ENCODE peak calls at places on chromosome 3, in seven cellular contexts. One of them, this sample, is unnamed.

GRCh38 chr3:168288511-168289268 is 193.0 kb upstream of the GOLIM4 start:
- DNase-seq in brain microvascular endothelial cell: no peak
- DNase-seq in left lung: no peak
- DNase-seq in dorsolateral prefrontal cortex: no peak
- DNase-seq in lower lobe of right lung: no peak
- DNase-seq in CD8-positive, alpha-beta memory T cell: no peak
- DNase-seq in esophagus squamous epithelium: no peak
- DNase-seq in this sample: no peak

GRCh38 chr3:49724586-49724985 is 835 bp upstream of the GMPPB start:
- DNase-seq in brain microvascular endothelial cell: no peak
- DNase-seq in left lung: no peak
- DNase-seq in dorsolateral prefrontal cortex: peak; percentile 45
- DNase-seq in lower lobe of right lung: no peak
- DNase-seq in CD8-positive, alpha-beta memory T cell: no peak
- DNase-seq in esophagus squamous epithelium: no peak
- DNase-seq in this sample: no peak

GRCh38 chr3:123313889-123314288 is 112.1 kb downstream of the SEC22A start:
- DNase-seq in brain microvascular endothelial cell: no peak
- DNase-seq in left lung: no peak
- DNase-seq in dorsolateral prefrontal cortex: no peak
- DNase-seq in lower lobe of right lung: no peak
- DNase-seq in CD8-positive, alpha-beta memory T cell: no peak
- DNase-seq in esophagus squamous epithelium: no peak
- DNase-seq in this sample: no peak

GRCh38 chr3:66638717-66639116 is 137.9 kb upstream of the LRIG1 start:
- DNase-seq in brain microvascular endothelial cell: no peak
- DNase-seq in left lung: no peak
- DNase-seq in dorsolateral prefrontal cortex: no peak
- DNase-seq in lower lobe of right lung: no peak
- DNase-seq in CD8-positive, alpha-beta memory T cell: no peak
- DNase-seq in esophagus squamous epithelium: no peak
- DNase-seq in this sample: no peak

GRCh38 chr3:107660316-107660976 is 137.7 kb downstream of the BBX start:
- DNase-seq in brain microvascular endothelial cell: no peak
- DNase-seq in left lung: no peak
- DNase-seq in dorsolateral prefrontal cortex: no peak
- DNase-seq in lower lobe of right lung: no peak
- DNase-seq in CD8-positive, alpha-beta memory T cell: no peak
- DNase-seq in esophagus squamous epithelium: no peak
- DNase-seq in this sample: no peak

GRCh38 chr3:33636125-33636855 is 81.8 kb downstream of the CLASP2 start:
- DNase-seq in brain microvascular endothelial cell: peak; percentile 64
- DNase-seq in left lung: no peak
- DNase-seq in dorsolateral prefrontal cortex: no peak
- DNase-seq in lower lobe of right lung: no peak
- DNase-seq in CD8-positive, alpha-beta memory T cell: no peak
- DNase-seq in esophagus squamous epithelium: no peak
- DNase-seq in this sample: no peak

GRCh38 chr3:126146525-126147146 is 33.8 kb downstream of the ALDH1L1 start:
- DNase-seq in brain microvascular endothelial cell: no peak
- DNase-seq in left lung: peak; percentile 33
- DNase-seq in dorsolateral prefrontal cortex: no peak
- DNase-seq in lower lobe of right lung: peak; percentile 38
- DNase-seq in CD8-positive, alpha-beta memory T cell: no peak
- DNase-seq in esophagus squamous epithelium: no peak
- DNase-seq in this sample: no peak

GRCh38 chr3:52023860-52024764 is 28.4 kb upstream of the RPL29 start:
- DNase-seq in brain microvascular endothelial cell: no peak
- DNase-seq in left lung: no peak
- DNase-seq in dorsolateral prefrontal cortex: no peak
- DNase-seq in lower lobe of right lung: no peak
- DNase-seq in CD8-positive, alpha-beta memory T cell: no peak
- DNase-seq in esophagus squamous epithelium: no peak
- DNase-seq in this sample: no peak

GRCh38 chr3:143971367-143972154 is at the start of gene DIPK2A:
- DNase-seq in brain microvascular endothelial cell: peak; percentile 91
- DNase-seq in left lung: peak; percentile 96
- DNase-seq in dorsolateral prefrontal cortex: peak; percentile 94
- DNase-seq in lower lobe of right lung: peak; percentile 97
- DNase-seq in CD8-positive, alpha-beta memory T cell: peak; percentile 90
- DNase-seq in esophagus squamous epithelium: peak; percentile 91
- DNase-seq in this sample: peak; percentile 94

GRCh38 chr3:168828943-168829342 is 733.2 kb upstream of the GOLIM4 start:
- DNase-seq in brain microvascular endothelial cell: no peak
- DNase-seq in left lung: no peak
- DNase-seq in dorsolateral prefrontal cortex: no peak
- DNase-seq in lower lobe of right lung: no peak
- DNase-seq in CD8-positive, alpha-beta memory T cell: no peak
- DNase-seq in esophagus squamous epithelium: no peak
- DNase-seq in this sample: no peak

GRCh38 chr3:16013563-16013962 is 160.9 kb upstream of the GALNT15 start:
- DNase-seq in brain microvascular endothelial cell: peak; percentile 52
- DNase-seq in left lung: no peak
- DNase-seq in dorsolateral prefrontal cortex: no peak
- DNase-seq in lower lobe of right lung: no peak
- DNase-seq in CD8-positive, alpha-beta memory T cell: no peak
- DNase-seq in esophagus squamous epithelium: no peak
- DNase-seq in this sample: no peak

GRCh38 chr3:127044996-127045395 is 62.1 kb downstream of the PLXNA1 start:
- DNase-seq in brain microvascular endothelial cell: no peak
- DNase-seq in left lung: peak; percentile 72
- DNase-seq in dorsolateral prefrontal cortex: no peak
- DNase-seq in lower lobe of right lung: peak; percentile 73
- DNase-seq in CD8-positive, alpha-beta memory T cell: no peak
- DNase-seq in esophagus squamous epithelium: no peak
- DNase-seq in this sample: no peak

GRCh38 chr3:186277268-186277909 is 84.6 kb downstream of the DGKG start:
- DNase-seq in brain microvascular endothelial cell: peak; percentile 56
- DNase-seq in left lung: no peak
- DNase-seq in dorsolateral prefrontal cortex: no peak
- DNase-seq in lower lobe of right lung: no peak
- DNase-seq in CD8-positive, alpha-beta memory T cell: no peak
- DNase-seq in esophagus squamous epithelium: no peak
- DNase-seq in this sample: no peak

GRCh38 chr3:169029674-169030285 is 633.7 kb downstream of the MECOM start:
- DNase-seq in brain microvascular endothelial cell: no peak
- DNase-seq in left lung: no peak
- DNase-seq in dorsolateral prefrontal cortex: no peak
- DNase-seq in lower lobe of right lung: no peak
- DNase-seq in CD8-positive, alpha-beta memory T cell: no peak
- DNase-seq in esophagus squamous epithelium: no peak
- DNase-seq in this sample: no peak

GRCh38 chr3:138673641-138674040 is 65.1 kb downstream of the FAIM start:
- DNase-seq in brain microvascular endothelial cell: peak; percentile 73
- DNase-seq in left lung: no peak
- DNase-seq in dorsolateral prefrontal cortex: no peak
- DNase-seq in lower lobe of right lung: no peak
- DNase-seq in CD8-positive, alpha-beta memory T cell: no peak
- DNase-seq in esophagus squamous epithelium: no peak
- DNase-seq in this sample: no peak

GRCh38 chr3:88307666-88308065 is 157.9 kb downstream of the C3orf38 start:
- DNase-seq in brain microvascular endothelial cell: no peak
- DNase-seq in left lung: no peak
- DNase-seq in dorsolateral prefrontal cortex: no peak
- DNase-seq in lower lobe of right lung: no peak
- DNase-seq in CD8-positive, alpha-beta memory T cell: no peak
- DNase-seq in esophagus squamous epithelium: no peak
- DNase-seq in this sample: no peak

GRCh38 chr3:122681294-122682015 is 816 bp downstream of the PARP14 start:
- DNase-seq in brain microvascular endothelial cell: no peak
- DNase-seq in left lung: no peak
- DNase-seq in dorsolateral prefrontal cortex: no peak
- DNase-seq in lower lobe of right lung: no peak
- DNase-seq in CD8-positive, alpha-beta memory T cell: no peak
- DNase-seq in esophagus squamous epithelium: no peak
- DNase-seq in this sample: no peak

GRCh38 chr3:45551214-45552010 is 43.1 kb upstream of the LIMD1 start:
- DNase-seq in brain microvascular endothelial cell: peak; percentile 98
- DNase-seq in left lung: peak; percentile 61
- DNase-seq in dorsolateral prefrontal cortex: peak; percentile 72
- DNase-seq in lower lobe of right lung: no peak
- DNase-seq in CD8-positive, alpha-beta memory T cell: no peak
- DNase-seq in esophagus squamous epithelium: no peak
- DNase-seq in this sample: no peak

GRCh38 chr3:13049400-13049799 is 23.8 kb downstream of the IQSEC1 start:
- DNase-seq in brain microvascular endothelial cell: no peak
- DNase-seq in left lung: no peak
- DNase-seq in dorsolateral prefrontal cortex: no peak
- DNase-seq in lower lobe of right lung: no peak
- DNase-seq in CD8-positive, alpha-beta memory T cell: no peak
- DNase-seq in esophagus squamous epithelium: no peak
- DNase-seq in this sample: no peak

GRCh38 chr3:184173374-184173722 is 1.3 kb upstream of the AP2M1 start:
- DNase-seq in brain microvascular endothelial cell: no peak
- DNase-seq in left lung: no peak
- DNase-seq in dorsolateral prefrontal cortex: no peak
- DNase-seq in lower lobe of right lung: no peak
- DNase-seq in CD8-positive, alpha-beta memory T cell: no peak
- DNase-seq in esophagus squamous epithelium: no peak
- DNase-seq in this sample: no peak

GRCh38 chr3:46998121-46998851 is 18.8 kb downstream of the NBEAL2 start:
- DNase-seq in brain microvascular endothelial cell: peak; percentile 31
- DNase-seq in left lung: peak; percentile 74
- DNase-seq in dorsolateral prefrontal cortex: peak; percentile 46
- DNase-seq in lower lobe of right lung: peak; percentile 88
- DNase-seq in CD8-positive, alpha-beta memory T cell: peak; percentile 58
- DNase-seq in esophagus squamous epithelium: no peak
- DNase-seq in this sample: peak; percentile 32

GRCh38 chr3:109806929-109807328 is 469.6 kb upstream of the DPPA4 start:
- DNase-seq in brain microvascular endothelial cell: peak; percentile 58
- DNase-seq in left lung: no peak
- DNase-seq in dorsolateral prefrontal cortex: no peak
- DNase-seq in lower lobe of right lung: no peak
- DNase-seq in CD8-positive, alpha-beta memory T cell: peak; percentile 3
- DNase-seq in esophagus squamous epithelium: no peak
- DNase-seq in this sample: no peak

GRCh38 chr3:101811875-101812274 is 32.9 kb downstream of the NXPE3 start:
- DNase-seq in brain microvascular endothelial cell: no peak
- DNase-seq in left lung: no peak
- DNase-seq in dorsolateral prefrontal cortex: no peak
- DNase-seq in lower lobe of right lung: no peak
- DNase-seq in CD8-positive, alpha-beta memory T cell: no peak
- DNase-seq in esophagus squamous epithelium: no peak
- DNase-seq in this sample: no peak

GRCh38 chr3:101816215-101817149 is 32.8 kb upstream of the NFKBIZ start:
- DNase-seq in brain microvascular endothelial cell: no peak
- DNase-seq in left lung: no peak
- DNase-seq in dorsolateral prefrontal cortex: no peak
- DNase-seq in lower lobe of right lung: no peak
- DNase-seq in CD8-positive, alpha-beta memory T cell: no peak
- DNase-seq in esophagus squamous epithelium: no peak
- DNase-seq in this sample: no peak

GRCh38 chr3:101814835-101815234 is 34.5 kb upstream of the NFKBIZ start:
- DNase-seq in brain microvascular endothelial cell: no peak
- DNase-seq in left lung: no peak
- DNase-seq in dorsolateral prefrontal cortex: no peak
- DNase-seq in lower lobe of right lung: no peak
- DNase-seq in CD8-positive, alpha-beta memory T cell: no peak
- DNase-seq in esophagus squamous epithelium: no peak
- DNase-seq in this sample: no peak

GRCh38 chr3:101812895-101813294 is 33.9 kb downstream of the NXPE3 start:
- DNase-seq in brain microvascular endothelial cell: no peak
- DNase-seq in left lung: no peak
- DNase-seq in dorsolateral prefrontal cortex: no peak
- DNase-seq in lower lobe of right lung: no peak
- DNase-seq in CD8-positive, alpha-beta memory T cell: no peak
- DNase-seq in esophagus squamous epithelium: no peak
- DNase-seq in this sample: no peak

GRCh38 chr3:101813817-101814440 is 34.9 kb downstream of the NXPE3 start:
- DNase-seq in brain microvascular endothelial cell: no peak
- DNase-seq in left lung: no peak
- DNase-seq in dorsolateral prefrontal cortex: no peak
- DNase-seq in lower lobe of right lung: no peak
- DNase-seq in CD8-positive, alpha-beta memory T cell: no peak
- DNase-seq in esophagus squamous epithelium: no peak
- DNase-seq in this sample: no peak
- H3K27ac ChIP-seq in brain microvascular endothelial cell: no peak overlapping the region
- H3K27ac ChIP-seq in left lung: no peak overlapping the region
- H3K27ac ChIP-seq in dorsolateral prefrontal cortex: no peak overlapping the region
- H3K27ac ChIP-seq in lower lobe of right lung: no peak overlapping the region
- H3K27ac ChIP-seq in CD8-positive, alpha-beta memory T cell: no peak overlapping the region
- H3K27ac ChIP-seq in esophagus squamous epithelium: no peak overlapping the region
- H3K27ac ChIP-seq in this sample: no peak overlapping the region

GRCh38 chr3:150179330-150179729 is 208.6 kb upstream of the PFN2 start:
- DNase-seq in brain microvascular endothelial cell: no peak
- DNase-seq in left lung: no peak
- DNase-seq in dorsolateral prefrontal cortex: no peak
- DNase-seq in lower lobe of right lung: no peak
- DNase-seq in CD8-positive, alpha-beta memory T cell: no peak
- DNase-seq in esophagus squamous epithelium: no peak
- DNase-seq in this sample: no peak

GRCh38 chr3:150180349-150180748 is 209.7 kb upstream of the PFN2 start:
- DNase-seq in brain microvascular endothelial cell: peak; percentile 77
- DNase-seq in left lung: no peak
- DNase-seq in dorsolateral prefrontal cortex: no peak
- DNase-seq in lower lobe of right lung: no peak
- DNase-seq in CD8-positive, alpha-beta memory T cell: no peak
- DNase-seq in esophagus squamous epithelium: no peak
- DNase-seq in this sample: no peak

GRCh38 chr3:150183619-150184425 is 213.1 kb upstream of the PFN2 start:
- DNase-seq in brain microvascular endothelial cell: peak; percentile 80
- DNase-seq in left lung: peak; percentile 61
- DNase-seq in dorsolateral prefrontal cortex: peak; percentile 64
- DNase-seq in lower lobe of right lung: peak; percentile 62
- DNase-seq in CD8-positive, alpha-beta memory T cell: peak; percentile 5
- DNase-seq in esophagus squamous epithelium: no peak
- DNase-seq in this sample: peak; percentile 63

GRCh38 chr3:150184426-150185071 is 213.9 kb upstream of the PFN2 start:
- DNase-seq in brain microvascular endothelial cell: peak; percentile 25
- DNase-seq in left lung: no peak
- DNase-seq in dorsolateral prefrontal cortex: no peak
- DNase-seq in lower lobe of right lung: no peak
- DNase-seq in CD8-positive, alpha-beta memory T cell: no peak
- DNase-seq in esophagus squamous epithelium: no peak
- DNase-seq in this sample: no peak
- H3K27ac ChIP-seq in brain microvascular endothelial cell: no peak overlapping the region
- H3K27ac ChIP-seq in left lung: no peak overlapping the region
- H3K27ac ChIP-seq in dorsolateral prefrontal cortex: peak overlapping the region; percentile 32
- H3K27ac ChIP-seq in lower lobe of right lung: no peak overlapping the region
- H3K27ac ChIP-seq in CD8-positive, alpha-beta memory T cell: no peak overlapping the region
- H3K27ac ChIP-seq in esophagus squamous epithelium: no peak overlapping the region
- H3K27ac ChIP-seq in this sample: peak overlapping the region; percentile 14

DNA sequence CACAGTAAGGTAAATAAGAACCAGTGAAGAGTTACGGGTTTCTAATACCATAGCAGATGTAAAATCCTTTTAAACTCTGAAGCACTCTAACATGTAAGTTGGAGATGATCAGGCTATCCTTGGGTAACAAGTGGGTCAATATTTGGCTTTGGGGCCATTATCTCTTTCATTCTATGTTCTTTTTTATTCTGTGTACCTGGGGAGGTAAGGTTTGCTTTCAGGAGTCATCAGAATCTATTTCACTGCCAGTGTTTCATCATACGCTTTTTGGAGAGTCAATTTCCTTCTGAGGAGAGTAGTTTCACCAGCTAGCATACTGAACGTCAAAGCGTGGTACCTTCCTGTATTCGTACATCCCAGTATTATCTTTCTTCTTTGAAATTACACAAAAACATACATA is 166.5 kb downstream of the GMNC start:
- DNase-seq in brain microvascular endothelial cell: no peak
- DNase-seq in left lung: no peak
- DNase-seq in dorsolateral prefrontal cortex: no peak
- DNase-seq in lower lobe of right lung: no peak
- DNase-seq in CD8-positive, alpha-beta memory T cell: no peak
- DNase-seq in esophagus squamous epithelium: no peak
- DNase-seq in this sample: no peak
- H3K27ac ChIP-seq in brain microvascular endothelial cell: no peak overlapping the region
- H3K27ac ChIP-seq in left lung: no peak overlapping the region
- H3K27ac ChIP-seq in dorsolateral prefrontal cortex: no peak overlapping the region
- H3K27ac ChIP-seq in lower lobe of right lung: no peak overlapping the region
- H3K27ac ChIP-seq in CD8-positive, alpha-beta memory T cell: no peak overlapping the region
- H3K27ac ChIP-seq in esophagus squamous epithelium: no peak overlapping the region
- H3K27ac ChIP-seq in this sample: no peak overlapping the region

GRCh38 chr3:24522155-24522579 is 27.5 kb upstream of the THRB start:
- DNase-seq in brain microvascular endothelial cell: no peak
- DNase-seq in left lung: no peak
- DNase-seq in dorsolateral prefrontal cortex: no peak
- DNase-seq in lower lobe of right lung: no peak
- DNase-seq in CD8-positive, alpha-beta memory T cell: no peak
- DNase-seq in esophagus squamous epithelium: no peak
- DNase-seq in this sample: no peak
- H3K27ac ChIP-seq in brain microvascular endothelial cell: no peak overlapping the region
- H3K27ac ChIP-seq in left lung: no peak overlapping the region
- H3K27ac ChIP-seq in dorsolateral prefrontal cortex: peak overlapping the region; percentile 71
- H3K27ac ChIP-seq in lower lobe of right lung: peak overlapping the region; percentile 84
- H3K27ac ChIP-seq in CD8-positive, alpha-beta memory T cell: no peak overlapping the region
- H3K27ac ChIP-seq in esophagus squamous epithelium: peak overlapping the region; percentile 77
- H3K27ac ChIP-seq in this sample: no peak overlapping the region